ENCODE peak calls at places on chromosomes 5 and 9, in four cellular contexts. C is KBM-7, S is esophagus squamous epithelium, X is left cardiac atrium. Q is an unnamed sample.

GRCh38 chr9:71001780-71002386 is 119.5 kb downstream of the TRPM3 start:
- DNase-seq in X (no peak), C (peak; percentile 9), S (no peak), Q (no peak)

GRCh38 chr9:25913806-25914205 is 235.6 kb upstream of the TUSC1 start:
- DNase-seq in X (no peak), S (no peak), C (no peak), Q (no peak)

GRCh38 chr9:30293231-30293630 is 2091.2 kb upstream of the ACO1 start:
- DNase-seq in X (no peak), C (no peak), S (no peak), Q (no peak)

GRCh38 chr5:108681079-108681921 is 66.4 kb upstream of the FER start:
- DNase-seq in S (no peak), C (peak; percentile 71), X (peak; percentile 41), Q (no peak)

GRCh38 chr5:84086517-84086916 is 298.2 kb downstream of the EDIL3 start:
- DNase-seq in C (no peak), S (no peak), X (no peak), Q (no peak)

GRCh38 chr5:140146523-140146842 is 20.7 kb downstream of the IGIP start:
- DNase-seq in X (no peak), C (no peak), S (no peak), Q (peak; percentile 40)

GRCh38 chr5:79011219-79011836 is 26.2 kb upstream of the ARSB start:
- DNase-seq in C (no peak), S (no peak), X (no peak), Q (no peak)

GRCh38 chr5:155726267-155726666 is 600.7 kb upstream of the SGCD start:
- DNase-seq in C (no peak), X (peak; percentile 29), S (no peak), Q (no peak)

GRCh38 chr5:78295035-78295961 is 800 bp upstream of the AP3B1 start:
- DNase-seq in C (peak; percentile 47), X (peak; percentile 48), S (no peak), Q (peak; percentile 73)

GRCh38 chr9:127968046-127968445 is 12.7 kb downstream of the EEIG1 start:
- DNase-seq in X (no peak), C (no peak), S (no peak), Q (no peak)

GRCh38 chr5:65961644-65962043 is 35.3 kb downstream of the ERBIN start:
- DNase-seq in C (no peak), S (no peak), X (no peak), Q (no peak)

GRCh38 chr9:76634356-76635054 is 129.7 kb upstream of the PCA3 start:
- DNase-seq in X (no peak), C (no peak), S (no peak), Q (no peak)

GRCh38 chr5:103234239-103234975 is 24.2 kb upstream of the MACIR start:
- DNase-seq in X (no peak), S (no peak), C (no peak), Q (no peak)

GRCh38 chr9:969693-970309 is 6.7 kb upstream of the DMRT3 start:
- DNase-seq in S (no peak), X (no peak), C (no peak), Q (no peak)

GRCh38 chr9:85510830-85511504 is 230.8 kb downstream of the AGTPBP1 start:
- DNase-seq in X (peak; percentile 51), S (no peak), C (no peak), Q (no peak)

GRCh38 chr5:89816038-89816437 is 593.5 kb downstream of the CETN3 start:
- DNase-seq in C (no peak), S (no peak), X (no peak), Q (no peak)

GRCh38 chr5:66864240-66864884 is 268.2 kb downstream of the MAST4 start:
- DNase-seq in C (no peak), S (no peak), X (peak; percentile 35), Q (no peak)

GRCh38 chr5:15105799-15106393 is 234.3 kb upstream of the ANKH start:
- DNase-seq in C (peak; percentile 69), S (no peak), X (peak; percentile 32), Q (peak; percentile 75)

GRCh38 chr5:33968133-33969005 is 16.1 kb downstream of the SLC45A2 start:
- DNase-seq in C (no peak), S (no peak), X (no peak), Q (no peak)

GRCh38 chr5:163916376-163916775 is 411.0 kb downstream of the MAT2B start:
- DNase-seq in S (no peak), C (peak; percentile 92), X (no peak), Q (no peak)

GRCh38 chr9:123176230-123176629 is 92.2 kb downstream of the STRBP start:
- DNase-seq in C (no peak), X (no peak), S (no peak), Q (no peak)

GRCh38 chr9:133340256-133340655 is 4.3 kb upstream of the SURF6 start:
- DNase-seq in C (peak; percentile 79), X (no peak), S (no peak), Q (no peak)

GRCh38 chr5:7398596-7399260 is 2.8 kb downstream of the ADCY2 start:
- DNase-seq in C (no peak), X (no peak), S (no peak), Q (no peak)

GRCh38 chr9:92723299-92723625 is 41.4 kb downstream of the BICD2 start:
- DNase-seq in X (no peak), C (no peak), S (no peak), Q (no peak)

GRCh38 chr9:13083973-13084528 is 195.4 kb downstream of the MPDZ start:
- DNase-seq in X (no peak), C (no peak), S (no peak), Q (no peak)

GRCh38 chr9:120877276-120878034 is 467 bp upstream of the PHF19 start:
- DNase-seq in C (peak; percentile 74), X (peak; percentile 72), S (no peak), Q (peak; percentile 79)

GRCh38 chr9:37464426-37465248 is 613 bp downstream of the ZBTB5 start:
- DNase-seq in C (peak; percentile 83), S (peak; percentile 36), X (peak; percentile 86), Q (peak; percentile 33)

GRCh38 chr9:93346240-93347112 is 105.0 kb upstream of the FAM120A start:
- DNase-seq in C (no peak), X (peak; percentile 46), S (no peak), Q (no peak)

Q was measured in ascending aorta.